ENCODE peak calls at places on chromosomes 4 and X, in six cellular contexts. D is cardiac muscle cell, P is NCI-H2171, I is A172, R is NCI-H748 treated with DMSO at 0.1 percent for 48 hours, X is dermis blood vessel endothelial cell. A is an unnamed sample.

GRCh38 chr4:111400736-111401135 is 744.5 kb upstream of the FAM241A start:
- DNase-seq in D (peak), P (peak), I (peak), R (peak), X (no peak), A (no peak)

GRCh38 chrX:129318375-129318774 is 204.9 kb downstream of the SMARCA1 start:
- DNase-seq in D (peak), P (no peak), I (no peak), R (peak), X (peak), A (no peak)

GRCh38 chrX:154695913-154696312 is 42.5 kb upstream of the CTAG2 start:
- DNase-seq in D (peak), P (no peak), I (no peak), R (no peak), X (no peak), A (no peak)

GRCh38 chr4:185941476-185941875 is 127.5 kb upstream of the TLR3 start:
- DNase-seq in D (peak), P (no peak), I (no peak), R (no peak), X (no peak), A (no peak)

GRCh38 chr4:12692815-12693214 is 791.3 kb downstream of the RAB28 start:
- DNase-seq in D (peak), P (no peak), I (no peak), R (no peak), X (no peak), A (no peak)

GRCh38 chrX:41332408-41332987 is 1.5 kb upstream of the DDX3X start:
- DNase-seq in D (no peak), P (no peak), I (peak), R (no peak), X (peak), A (peak)

GRCh38 chrX:40130207-40130606 is 32.4 kb upstream of the BCOR start:
- DNase-seq in D (peak), P (no peak), I (peak), R (no peak), X (peak), A (no peak)

GRCh38 chr4:107791902-107792301 is 32.8 kb upstream of the SGMS2 start:
- DNase-seq in D (no peak), P (no peak), I (no peak), R (no peak), X (peak), A (no peak)

GRCh38 chr4:95446204-95446603 is 102.6 kb downstream of the UNC5C start:
- DNase-seq in D (no peak), P (no peak), I (no peak), R (no peak), X (no peak), A (no peak)

GRCh38 chr4:37993806-37994205 is 33.6 kb downstream of the PTTG2 start:
- DNase-seq in D (peak), P (no peak), I (no peak), R (no peak), X (no peak), A (no peak)

GRCh38 chr4:22508376-22508775 is 7.5 kb downstream of the ADGRA3 start:
- DNase-seq in D (no peak), P (no peak), I (no peak), R (no peak), X (no peak), A (no peak)

GRCh38 chrX:65528705-65529340 is 5.8 kb downstream of the LAS1L start:
- DNase-seq in D (peak), P (no peak), I (peak), R (peak), X (peak), A (no peak)

GRCh38 chrX:106931831-106932491 is 11.8 kb downstream of the CLDN2 start:
- DNase-seq in D (peak), P (no peak), I (no peak), R (no peak), X (no peak), A (no peak)

GRCh38 chr4:139718358-139718757 is 52.7 kb downstream of the MGST2 start:
- DNase-seq in D (no peak), P (no peak), I (no peak), R (no peak), X (no peak), A (no peak)

GRCh38 chr4:17718471-17718870 is 63.0 kb downstream of the FAM184B start:
- DNase-seq in D (no peak), P (no peak), I (no peak), R (no peak), X (no peak), A (no peak)

GRCh38 chr4:40486534-40486933 is 143.1 kb downstream of the RBM47 start:
- DNase-seq in D (peak), P (no peak), I (peak), R (no peak), X (peak), A (no peak)

GRCh38 chrX:32987139-32987538 is 224.2 kb downstream of the DMD start:
- DNase-seq in D (no peak), P (no peak), I (no peak), R (no peak), X (no peak), A (no peak)

GRCh38 chr4:681736-682451 is 7.1 kb downstream of the SLC49A3 start:
- DNase-seq in D (no peak), P (no peak), I (no peak), R (no peak), X (no peak), A (no peak)

GRCh38 chrX:63506320-63506719 is 155.2 kb upstream of the SPIN4 start:
- DNase-seq in D (peak), P (no peak), I (peak), R (no peak), X (peak), A (no peak)

GRCh38 chr4:8315343-8316250 is 46.0 kb downstream of the HTRA3 start:
- DNase-seq in D (peak), P (peak), I (peak), R (peak), X (peak), A (peak)

GRCh38 chr4:37073226-37073840 is 171.2 kb upstream of the NWD2 start:
- DNase-seq in D (no peak), P (no peak), I (peak), R (no peak), X (no peak), A (no peak)

GRCh38 chrX:37896491-37896890 is 49.1 kb upstream of the DYNLT3 start:
- DNase-seq in D (no peak), P (no peak), I (no peak), R (no peak), X (no peak), A (no peak)

GRCh38 chr4:69965628-69966027 is at the start of gene CSN2:
- DNase-seq in D (no peak), P (no peak), I (no peak), R (no peak), X (no peak), A (no peak)

GRCh38 chrX:120514236-120514635 is 45.1 kb upstream of the LAMP2 start:
- DNase-seq in D (peak), P (no peak), I (no peak), R (no peak), X (peak), A (no peak)

GRCh38 chr4:108168213-108168671 is 490 bp downstream of the LEF1 start:
- DNase-seq in D (no peak), P (no peak), I (peak), R (no peak), X (no peak), A (no peak)

GRCh38 chrX:2627272-2627867 is 63.7 kb upstream of the CD99 start:
- DNase-seq in D (peak), P (no peak), I (peak), R (no peak), X (peak), A (no peak)

GRCh38 chrX:119790977-119791436 is 423 bp downstream of the RPL39 start:
- DNase-seq in D (peak), P (no peak), I (no peak), R (peak), X (peak), A (no peak)

GRCh38 chr4:12635629-12636028 is 848.5 kb downstream of the RAB28 start:
- DNase-seq in D (no peak), P (no peak), I (no peak), R (no peak), X (no peak), A (no peak)

GRCh38 chrX:136214551-136214950 is 36.6 kb downstream of the MAP7D3 start:
- DNase-seq in D (peak), P (no peak), I (peak), R (no peak), X (peak), A (no peak)

GRCh38 chrX:54181196-54181953 is 1.7 kb downstream of the FAM120C start:
- DNase-seq in D (peak), P (no peak), I (no peak), R (no peak), X (peak), A (no peak)

GRCh38 chrX:154593201-154593600 is 8.3 kb downstream of the CTAG1A start:
- DNase-seq in D (no peak), P (no peak), I (no peak), R (no peak), X (no peak), A (peak)

GRCh38 chr4:40843696-40844095 is 93.9 kb downstream of the NSUN7 start:
- DNase-seq in D (no peak), P (no peak), I (no peak), R (no peak), X (no peak), A (no peak)

GRCh38 chr4:8255698-8256441 is 13.7 kb upstream of the HTRA3 start:
- DNase-seq in D (peak), P (no peak), I (no peak), R (no peak), X (no peak), A (peak)